ENCODE peak calls at places on chromosomes 13 and 19, in four cellular contexts. S is GM12878, Y is H1, I is HepG2. P is an unnamed sample.

GRCh38 chr13:97944396-97945029 is 9.0 kb upstream of the IPO5 start:
- DNase-seq in Y (no peak), S (no peak), I (no peak), P (no peak)

GRCh38 chr13:110405597-110406450 is 98.7 kb downstream of the COL4A2 start:
- DNase-seq in Y (no peak), I (no peak), S (no peak), P (no peak)

GRCh38 chr13:33186851-33187250 is 98.7 kb downstream of the STARD13 start:
- DNase-seq in Y (no peak), I (no peak), S (no peak), P (no peak)

GRCh38 chr19:11747277-11747676 is 8.5 kb upstream of the ZNF823 start:
- DNase-seq in Y (no peak), S (no peak), I (no peak), P (no peak)

GRCh38 chr13:98581971-98582702 is 5.2 kb upstream of the STK24 start:
- DNase-seq in Y (no peak), S (no peak), I (no peak), P (no peak)

GRCh38 chr19:13622727-13623126 is 116.4 kb upstream of the CACNA1A start:
- DNase-seq in I (no peak), S (no peak), Y (no peak), P (no peak)

GRCh38 chr19:38207543-38207942 is 16.5 kb downstream of the DPF1 start:
- DNase-seq in Y (no peak), S (no peak), I (no peak), P (peak)

GRCh38 chr19:18611327-18612050 is 1.2 kb upstream of the TMEM59L start:
- DNase-seq in I (peak), S (no peak), Y (no peak), P (peak)

GRCh38 chr13:82330499-82330898 is 1551.8 kb downstream of the SLITRK1 start:
- DNase-seq in S (no peak), I (peak), Y (no peak), P (peak)

GRCh38 chr13:33918199-33918932 is 100.4 kb downstream of the RFC3 start:
- DNase-seq in I (no peak), S (no peak), Y (no peak), P (no peak)

GRCh38 chr13:110525328-110526319 is 35.9 kb downstream of the RAB20 start:
- DNase-seq in I (no peak), S (peak), Y (no peak), P (no peak)

GRCh38 chr13:91567485-91568207 is 169.2 kb downstream of the GPC5 start:
- DNase-seq in I (no peak), Y (no peak), S (no peak), P (no peak)

DNA sequence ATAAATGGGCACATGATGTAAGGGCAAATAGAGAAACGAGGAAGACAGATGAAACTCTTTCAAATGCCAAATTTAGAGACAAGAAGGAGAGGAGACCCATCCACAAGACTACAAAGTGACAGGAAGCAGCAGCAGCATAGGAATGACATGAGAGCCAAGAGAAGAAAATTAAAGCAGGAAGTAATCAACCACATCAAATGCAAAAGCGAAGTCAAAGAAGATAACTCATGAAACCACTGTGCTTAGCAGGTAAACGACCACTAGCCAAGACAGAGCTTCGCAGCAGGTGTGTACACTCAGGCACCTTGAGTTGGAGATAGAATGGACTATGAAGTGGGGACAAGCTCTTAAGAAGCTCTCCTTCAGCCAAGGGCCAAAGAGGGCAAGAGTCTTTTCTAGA is 64.1 kb downstream of the KLF12 start:
- DNase-seq in I (no peak), S (peak), Y (no peak), P (no peak)
- TF ChIP-seq KDM1A in I (no peak), S (no peak), Y (no peak), P (no peak)

DNA sequence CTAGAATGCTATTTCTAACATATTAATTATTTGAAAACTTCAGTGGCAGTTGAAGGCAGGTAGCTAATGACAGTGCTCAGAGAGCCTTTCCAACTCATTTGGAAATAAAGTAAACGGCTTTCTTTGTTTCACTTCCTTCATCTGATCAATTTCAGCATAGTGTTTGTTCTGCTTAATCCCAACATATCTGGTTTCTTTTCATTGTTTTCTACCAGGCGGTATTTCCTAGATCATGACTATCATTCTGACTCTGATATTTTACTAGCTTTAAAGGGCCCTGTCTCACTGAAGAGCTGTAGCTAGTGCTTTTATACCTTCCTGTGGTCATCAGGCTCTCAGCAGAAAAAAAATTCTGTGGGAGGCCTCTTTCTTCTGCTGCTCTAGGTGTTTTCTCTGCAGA is 178.6 kb downstream of the RBM26 start:
- DNase-seq in Y (no peak), I (no peak), S (peak), P (no peak)
- TF ChIP-seq SP1 in Y (no peak), I (no peak), S (no peak), P (no peak)

GRCh38 chr13:59463023-59463422 is 700.7 kb downstream of the DIAPH3 start:
- DNase-seq in Y (no peak), S (no peak), I (no peak), P (no peak)

GRCh38 chr13:59459972-59460371 is 703.8 kb downstream of the DIAPH3 start:
- DNase-seq in I (no peak), Y (no peak), S (no peak), P (no peak)

GRCh38 chr13:59461411-59461810 is 702.3 kb downstream of the DIAPH3 start:
- DNase-seq in S (no peak), I (no peak), Y (no peak), P (peak)

GRCh38 chr13:59464926-59465325 is 698.8 kb downstream of the DIAPH3 start:
- DNase-seq in I (no peak), Y (no peak), S (no peak), P (no peak)

GRCh38 chr13:59458908-59459579 is 704.7 kb downstream of the DIAPH3 start:
- DNase-seq in Y (no peak), I (no peak), S (no peak), P (no peak)
- TF ChIP-seq KDM1A in Y (no peak), I (no peak), S (no peak), P (no peak)

DNA sequence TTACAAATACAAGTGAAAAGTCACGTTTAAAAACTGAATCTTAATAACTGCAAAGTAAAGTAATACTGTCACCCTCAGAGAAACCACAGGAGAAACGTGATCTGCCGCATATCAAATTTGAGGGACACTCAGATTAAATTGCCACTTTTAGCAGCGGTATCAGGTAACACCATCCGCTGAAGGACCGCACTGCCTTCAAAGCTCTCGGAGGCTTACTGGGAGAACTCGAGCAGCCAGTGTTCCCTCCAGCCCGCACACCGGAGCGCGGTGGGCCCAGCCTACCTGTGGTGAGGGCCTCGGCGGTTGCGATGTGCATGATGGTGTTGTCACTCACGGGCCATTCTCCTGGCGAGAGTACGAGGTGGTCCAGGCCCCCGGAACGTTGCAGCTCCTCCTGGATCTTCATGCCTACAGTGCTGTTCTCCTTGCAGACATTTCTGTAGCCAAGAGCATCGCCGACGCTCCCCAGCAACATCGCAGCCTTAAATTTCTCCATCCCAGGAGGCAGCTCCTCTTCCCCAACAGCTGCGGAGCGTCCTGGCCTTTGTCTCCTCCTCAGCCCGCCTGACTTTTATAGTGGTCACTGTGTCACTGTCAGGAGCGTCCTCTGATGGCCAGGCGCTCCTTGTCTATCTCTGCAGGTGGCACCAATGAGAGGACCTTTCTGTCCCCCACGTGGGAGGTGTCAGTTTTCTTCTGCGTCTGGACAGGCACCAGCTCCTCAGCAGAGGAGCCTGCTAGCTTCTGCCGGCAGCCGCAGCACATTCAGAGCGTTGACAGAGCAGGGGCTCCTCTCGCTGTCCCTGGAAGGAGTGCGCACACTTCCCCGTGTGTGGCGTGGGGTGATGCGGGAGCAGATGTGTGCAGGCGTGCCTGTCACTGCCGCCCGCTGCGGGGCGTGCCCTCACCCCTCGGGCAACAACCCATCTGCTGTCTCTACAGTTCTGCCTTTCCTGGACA is at the start of gene ADPRHL1:
- DNase-seq in Y (no peak), S (no peak), I (no peak), P (no peak)
- TF ChIP-seq SP1 in Y (no peak), S (no peak), I (no peak), P (no peak)

GRCh38 chr19:49554701-49555181 is 25.6 kb downstream of the NOSIP start:
- DNase-seq in I (no peak), Y (no peak), S (no peak), P (no peak)
- TF ChIP-seq KDM1A in I (no peak), Y (no peak), S (no peak), P (no peak)

GRCh38 chr19:1258707-1259205 is 10.4 kb downstream of the MIDN start:
- DNase-seq in I (no peak), S (no peak), Y (no peak), P (no peak)
- TF ChIP-seq SP1 in I (no peak), S (no peak), Y (no peak), P (no peak)

DNA sequence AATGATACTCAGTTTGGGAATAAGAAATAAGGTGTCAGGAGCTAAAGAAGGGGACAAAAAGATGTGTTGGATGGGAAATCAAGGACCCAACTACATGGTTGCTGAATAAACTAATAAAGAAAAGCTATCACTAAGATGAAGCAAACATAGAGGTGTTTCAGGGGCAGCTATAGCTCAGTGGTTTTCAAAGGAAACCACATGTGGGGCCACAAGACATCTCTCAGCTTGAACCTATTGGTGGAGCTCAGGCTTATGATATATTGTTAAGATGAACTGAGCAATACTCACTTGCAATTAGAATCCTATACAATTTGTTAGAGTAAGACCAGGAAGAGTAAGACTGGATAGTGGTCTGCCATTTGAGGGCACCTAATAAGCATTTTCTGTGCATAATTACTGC is 45.1 kb upstream of the SPRY2 start:
- DNase-seq in I (no peak), S (no peak), Y (no peak), P (no peak)
- TF ChIP-seq KDM1A in I (no peak), S (no peak), Y (no peak), P (no peak)

GRCh38 chr13:28533441-28534166 is 38.7 kb upstream of the FLT1 start:
- DNase-seq in Y (no peak), I (no peak), S (no peak), P (no peak)
- TF ChIP-seq SP1 in Y (no peak), I (no peak), S (no peak), P (no peak)

DNA sequence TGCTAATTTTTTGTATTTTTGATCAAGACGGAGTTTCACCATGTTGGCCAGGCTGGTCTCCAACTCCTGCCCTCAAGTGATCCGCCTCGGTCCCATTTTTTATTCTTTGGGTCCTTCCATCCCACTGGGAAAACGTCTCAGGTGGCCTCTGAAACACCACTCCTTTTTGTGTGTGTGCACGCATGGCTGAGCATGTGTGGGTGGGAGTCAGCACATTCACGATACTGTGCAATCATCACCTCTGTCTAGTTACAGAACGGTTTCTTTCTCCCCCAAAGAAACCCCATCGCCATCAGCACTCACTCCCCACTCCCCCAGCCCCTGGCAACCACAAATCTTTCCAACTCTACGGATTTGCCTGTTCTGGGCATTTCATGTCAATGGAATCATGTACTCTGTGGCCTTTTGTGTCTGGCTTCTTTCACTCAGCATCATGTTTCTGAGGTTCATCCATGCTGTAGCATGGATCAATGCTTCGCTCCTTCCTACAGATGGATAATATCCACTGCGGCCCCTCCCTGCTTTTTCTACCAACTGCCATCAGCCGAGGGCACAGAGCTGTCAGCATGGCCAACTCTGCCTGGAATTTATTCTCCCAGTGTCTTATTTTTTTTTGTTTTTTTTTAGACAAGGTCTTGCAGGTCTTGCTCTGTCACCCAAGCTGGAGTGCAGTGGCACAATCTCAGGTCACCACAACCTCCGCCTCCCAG is 9.7 kb downstream of the F2RL3 start:
- DNase-seq in I (no peak), S (no peak), Y (no peak), P (no peak)
- TF ChIP-seq KDM1A in I (no peak), S (no peak), Y (no peak), P (no peak)

GRCh38 chr19:52735734-52736133 is 890 bp upstream of the ZNF611 start:
- DNase-seq in I (peak), Y (peak), S (no peak), P (no peak)
- TF ChIP-seq SP1 in I (no peak), Y (peak), S (no peak), P (no peak)

P was measured in K562.